ENCODE peak calls at places on chromosomes 13 and 19, in seven cellular contexts. G is endodermal cell; H is stimulated activated CD4-positive, alpha-beta T cell treated with anti-CD3 and anti-CD28 coated beads, Interleukin-15, amount 100 ng/mL, for 48 hours; Z is GM12891; L is GM04504; W is prostate gland; U is iPS-NIHi11. J is an unnamed sample.
A peak's percentile ranks its signal among the peaks of the same experiment; 100 is the strongest.

GRCh38 chr19:18763674-18764590 is 27.2 kb downstream of the COMP start:
- DNase-seq in G (no peak), H (no peak), Z (no peak), L (peak; percentile 80), W (peak; percentile 66), U (no peak), J (no peak)

GRCh38 chr19:17951151-17952040 is 15.5 kb upstream of the KCNN1 start:
- DNase-seq in G (peak; percentile 68), H (no peak), Z (no peak), L (no peak), W (no peak), U (no peak), J (no peak)

GRCh38 chr13:55263045-55263444 is 1877.7 kb upstream of the PRR20A start:
- DNase-seq in G (no peak), H (no peak), Z (no peak), L (no peak), W (no peak), U (no peak), J (no peak)

GRCh38 chr13:67736646-67737420 is 506.7 kb upstream of the PCDH9 start:
- DNase-seq in G (peak; percentile 82), H (no peak), Z (no peak), L (no peak), W (no peak), U (peak; percentile 33), J (peak; percentile 59)

GRCh38 chr19:5559804-5560133 is 8.0 kb downstream of the TINCR start:
- DNase-seq in G (no peak), H (no peak), Z (no peak), L (no peak), W (no peak), U (no peak), J (no peak)

GRCh38 chr13:51044023-51044665 is 66.9 kb downstream of the C13orf42 start:
- DNase-seq in G (peak; percentile 69), H (no peak), Z (no peak), L (no peak), W (no peak), U (peak; percentile 47), J (no peak)

GRCh38 chr19:18765224-18765623 is 25.9 kb downstream of the COMP start:
- DNase-seq in G (no peak), H (no peak), Z (no peak), L (no peak), W (no peak), U (no peak), J (no peak)

GRCh38 chr13:92984151-92984550 is 242.5 kb upstream of the GPC6 start:
- DNase-seq in G (no peak), H (no peak), Z (no peak), L (no peak), W (no peak), U (no peak), J (no peak)

GRCh38 chr19:2446390-2446789 is 10.4 kb downstream of the LMNB2 start:
- DNase-seq in G (no peak), H (no peak), Z (peak; percentile 54), L (no peak), W (no peak), U (no peak), J (no peak)

GRCh38 chr13:40878321-40878720 is 88.9 kb downstream of the SLC25A15 start:
- DNase-seq in G (no peak), H (no peak), Z (no peak), L (no peak), W (no peak), U (no peak), J (no peak)

GRCh38 chr13:52405369-52405766 is 604 bp downstream of the THSD1 start:
- DNase-seq in G (peak; percentile 53), H (no peak), Z (no peak), L (peak; percentile 2), W (no peak), U (peak; percentile 21), J (no peak)

GRCh38 chr19:18504886-18505610 is 16.8 kb downstream of the ELL start:
- DNase-seq in G (no peak), H (no peak), Z (no peak), L (no peak), W (no peak), U (no peak), J (no peak)

GRCh38 chr13:40333238-40333637 is 333.2 kb downstream of the FOXO1 start:
- DNase-seq in G (no peak), H (no peak), Z (no peak), L (no peak), W (peak; percentile 10), U (no peak), J (no peak)

GRCh38 chr13:27493981-27494380 is 43.6 kb upstream of the MTIF3 start:
- DNase-seq in G (no peak), H (no peak), Z (no peak), L (peak; percentile 29), W (no peak), U (no peak), J (no peak)

GRCh38 chr13:26019881-26020535 is 31.8 kb downstream of the SHISA2 start:
- DNase-seq in G (no peak), H (no peak), Z (no peak), L (peak; percentile 3), W (no peak), U (no peak), J (no peak)

GRCh38 chr13:58476176-58476575 is 844.6 kb downstream of the PCDH17 start:
- DNase-seq in G (peak; percentile 73), H (no peak), Z (no peak), L (no peak), W (no peak), U (no peak), J (peak; percentile 45)

GRCh38 chr13:53123536-53123935 is 94.9 kb downstream of the OLFM4 start:
- DNase-seq in G (no peak), H (no peak), Z (no peak), L (no peak), W (no peak), U (no peak), J (no peak)

GRCh38 chr13:51764184-51765141 is 39.5 kb downstream of the DHRS12 start:
- DNase-seq in G (no peak), H (peak; percentile 60), Z (peak; percentile 42), L (no peak), W (no peak), U (no peak), J (no peak)

GRCh38 chr13:112968910-112969691 is at the start of gene MCF2L:
- DNase-seq in G (peak; percentile 83), H (peak; percentile 14), Z (no peak), L (no peak), W (peak; percentile 40), U (peak; percentile 92), J (peak; percentile 45)

GRCh38 chr13:80126382-80127068 is 214.4 kb downstream of the SPRY2 start:
- DNase-seq in G (no peak), H (no peak), Z (no peak), L (no peak), W (no peak), U (no peak), J (no peak)

GRCh38 chr13:30870049-30870884 is 35.8 kb upstream of the MEDAG start:
- DNase-seq in G (peak; percentile 93), H (peak; percentile 13), Z (peak; percentile 33), L (peak; percentile 94), W (no peak), U (peak; percentile 82), J (peak; percentile 98)

GRCh38 chr13:113665582-113666323 is 1.3 kb upstream of the GRK1 start:
- DNase-seq in G (peak; percentile 40), H (no peak), Z (no peak), L (no peak), W (no peak), U (no peak), J (no peak)

GRCh38 chr19:38073806-38074685 is 150.0 kb downstream of the DPF1 start:
- DNase-seq in G (peak; percentile 91), H (no peak), Z (no peak), L (no peak), W (no peak), U (peak; percentile 77), J (peak; percentile 86)

GRCh38 chr19:39223703-39224279 is 19.7 kb upstream of the SYCN start:
- DNase-seq in G (peak; percentile 87), H (no peak), Z (no peak), L (no peak), W (no peak), U (peak; percentile 86), J (peak; percentile 36)

GRCh38 chr19:45901432-45901903 is 945 bp downstream of the MYPOP start:
- DNase-seq in G (peak; percentile 73), H (no peak), Z (no peak), L (no peak), W (no peak), U (peak; percentile 32), J (peak; percentile 23)

GRCh38 chr19:10855879-10856522 is 7.8 kb downstream of the C19orf38 start:
- DNase-seq in G (peak; percentile 83), H (no peak), Z (no peak), L (no peak), W (no peak), U (peak; percentile 44), J (peak; percentile 53)

GRCh38 chr19:5851302-5851701 is at the start of gene FUT3:
- DNase-seq in G (no peak), H (no peak), Z (no peak), L (no peak), W (no peak), U (no peak), J (no peak)

GRCh38 chr19:45817010-45817724 is 2.1 kb upstream of the RSPH6A start:
- DNase-seq in G (peak; percentile 100), H (peak; percentile 94), Z (peak; percentile 99), L (peak; percentile 81), W (peak; percentile 89), U (peak; percentile 97), J (peak; percentile 99)

GRCh38 chr13:31965361-31966066 is 66.1 kb upstream of the FRY start:
- DNase-seq in G (no peak), H (no peak), Z (no peak), L (no peak), W (no peak), U (no peak), J (no peak)

GRCh38 chr13:89988206-89988605 is 1359.3 kb upstream of the MIR17HG start:
- DNase-seq in G (no peak), H (no peak), Z (no peak), L (no peak), W (no peak), U (no peak), J (no peak)

GRCh38 chr13:38385152-38385891 is 35.7 kb downstream of the UFM1 start:
- DNase-seq in G (no peak), H (no peak), Z (no peak), L (no peak), W (no peak), U (no peak), J (no peak)

GRCh38 chr19:40217921-40218890 is at the start of gene TTC9B:
- DNase-seq in G (peak; percentile 89), H (no peak), Z (no peak), L (no peak), W (no peak), U (peak; percentile 89), J (peak; percentile 75)

GRCh38 chr19:3457531-3458228 is 22.6 kb downstream of the SMIM24 start:
- DNase-seq in G (peak; percentile 73), H (no peak), Z (no peak), L (no peak), W (no peak), U (peak; percentile 54), J (no peak)

GRCh38 chr13:112761701-112762689 is 72.2 kb downstream of the ATP11A start:
- DNase-seq in G (no peak), H (no peak), Z (no peak), L (no peak), W (no peak), U (no peak), J (no peak)

GRCh38 chr19:7843521-7843920 is 13.5 kb downstream of the EVI5L start:
- DNase-seq in G (no peak), H (no peak), Z (no peak), L (no peak), W (no peak), U (no peak), J (no peak)